ENCODE peak calls at places on chromosomes 13 and 19, in nine cellular contexts. V, N, S, A, Y, E, L, M and J are unnamed samples.

GRCh38 chr19:28296506-28296905 is 916.4 kb downstream of the UQCRFS1 start:
- DNase-seq in V (no peak), N (peak; percentile 89), S (no peak), A (no peak), Y (no peak), E (no peak), L (no peak), M (no peak), J (peak; percentile 45)

GRCh38 chr13:41408061-41408460 is 49.3 kb upstream of the RGCC start:
- DNase-seq in V (no peak), N (peak; percentile 62), S (no peak), A (no peak), Y (no peak), E (no peak), L (no peak), M (no peak), J (no peak)

GRCh38 chr13:108326318-108326717 is 56.8 kb downstream of the TNFSF13B start:
- DNase-seq in V (no peak), N (no peak), S (no peak), A (no peak), Y (no peak), E (no peak), L (no peak), M (no peak), J (no peak)

GRCh38 chr13:74003374-74003773 is 130.8 kb downstream of the KLF12 start:
- DNase-seq in V (no peak), N (no peak), S (no peak), A (no peak), Y (no peak), E (no peak), L (no peak), M (no peak), J (no peak)

GRCh38 chr19:51047031-51047335 is 12.2 kb upstream of the KLK12 start:
- DNase-seq in V (no peak), N (no peak), S (no peak), A (no peak), Y (no peak), E (no peak), L (no peak), M (no peak), J (no peak)

GRCh38 chr13:99265823-99266426 is 7.7 kb upstream of the GPR18 start:
- DNase-seq in V (no peak), N (peak; percentile 69), S (no peak), A (no peak), Y (peak; percentile 56), E (no peak), L (no peak), M (peak; percentile 58), J (no peak)

GRCh38 chr19:37817180-37817911 is 38.0 kb upstream of the ZNF573 start:
- DNase-seq in V (peak; percentile 86), N (peak; percentile 50), S (no peak), A (peak; percentile 95), Y (peak; percentile 87), E (peak; percentile 89), L (peak; percentile 86), M (peak; percentile 88), J (no peak)

GRCh38 chr19:19538767-19539166 is 702 bp downstream of the CILP2 start:
- DNase-seq in V (no peak), N (no peak), S (no peak), A (no peak), Y (no peak), E (no peak), L (no peak), M (no peak), J (no peak)

GRCh38 chr19:16325161-16325527 is 518 bp downstream of the KLF2 start:
- DNase-seq in V (peak; percentile 53), N (no peak), S (no peak), A (no peak), Y (peak; percentile 61), E (no peak), L (peak; percentile 59), M (peak; percentile 56), J (no peak)

GRCh38 chr13:97976551-97977375 is 23.3 kb downstream of the IPO5 start:
- DNase-seq in V (no peak), N (no peak), S (no peak), A (peak; percentile 82), Y (no peak), E (peak; percentile 7), L (no peak), M (no peak), J (peak; percentile 7)

GRCh38 chr13:51364404-51365008 is 25.0 kb downstream of the SERPINE3 start:
- DNase-seq in V (no peak), N (peak; percentile 57), S (peak; percentile 37), A (no peak), Y (no peak), E (no peak), L (no peak), M (no peak), J (peak; percentile 17)

DNA sequence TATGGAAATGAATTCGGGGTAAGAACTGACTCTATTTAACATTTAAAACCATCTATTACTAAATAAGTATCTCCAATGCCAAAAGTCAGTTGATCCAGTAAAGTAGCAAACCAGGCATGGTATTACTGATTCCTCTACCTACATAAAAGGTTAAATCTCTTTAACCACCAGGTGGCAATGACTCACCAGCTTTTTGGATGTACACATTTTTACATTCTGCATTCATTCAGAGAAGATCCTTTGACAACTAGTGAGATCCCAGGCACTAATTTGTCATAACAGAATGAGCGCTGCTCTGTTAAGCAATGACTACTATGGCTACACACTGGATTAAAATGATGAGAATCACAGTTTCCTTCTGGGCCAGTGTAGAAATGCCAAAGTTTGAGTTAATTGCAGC is 329.8 kb upstream of the GPC6 start:
- DNase-seq in V (no peak), N (peak; percentile 27), S (no peak), A (no peak), Y (peak; percentile 57), E (no peak), L (no peak), M (peak; percentile 49), J (no peak)
- TF ChIP-seq CTCF in V (no peak), N (no peak), S (no peak), A (no peak), Y (peak; percentile 55), E (no peak), L (no peak), M (peak; percentile 25), J (no peak)

DNA sequence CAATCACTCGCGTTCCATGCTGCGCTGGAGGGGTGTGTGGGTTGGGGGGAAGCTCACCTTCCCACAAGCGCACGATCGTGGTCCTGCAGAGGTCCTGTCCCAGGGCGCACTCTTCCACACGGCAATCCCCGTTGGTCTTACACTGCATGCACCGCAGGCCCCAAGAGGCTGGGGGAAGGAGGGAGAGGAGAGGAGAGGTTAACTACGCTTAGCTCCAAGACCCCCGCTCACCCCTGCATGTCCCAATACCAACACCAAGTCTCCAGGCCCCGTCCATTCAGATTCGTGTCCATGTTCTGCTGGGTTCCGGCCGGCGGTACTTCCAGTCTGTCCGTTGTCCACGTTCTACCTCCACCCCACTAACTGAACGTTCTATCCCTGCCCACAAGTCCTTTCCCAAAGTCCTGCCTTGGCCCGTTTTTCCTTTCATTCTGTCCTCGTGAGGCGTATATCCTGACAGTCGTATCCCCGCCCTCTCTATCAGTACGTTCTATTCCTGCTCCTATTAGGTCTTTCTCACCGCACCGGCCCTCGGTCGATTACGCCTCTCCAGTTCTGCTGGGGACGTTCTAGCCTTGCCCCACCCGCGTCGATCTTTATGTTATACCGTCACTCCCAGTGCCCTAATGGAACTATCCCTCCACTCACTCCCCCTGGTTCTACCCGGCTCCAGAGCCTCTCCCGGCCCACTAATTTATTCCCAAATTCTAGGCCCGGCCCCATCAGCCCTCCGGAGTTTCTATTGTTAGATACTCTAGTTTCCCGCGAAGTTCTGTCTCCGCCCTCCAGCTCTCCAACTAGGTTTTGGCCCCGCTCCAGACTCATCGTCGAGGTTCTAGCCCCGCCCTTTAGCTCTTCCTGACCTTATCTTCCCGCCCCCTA is 2.2 kb downstream of the PLAUR start:
- DNase-seq in V (peak; percentile 33), N (peak; percentile 19), S (no peak), A (peak; percentile 77), Y (peak; percentile 16), E (no peak), L (peak; percentile 19), M (no peak), J (no peak)
- H3K4me3 ChIP-seq in V (peak overlapping the region; percentile 47), N (peak overlapping the region; percentile 61), S (peak overlapping the region; percentile 45), A (peak overlapping the region; percentile 65), Y (peak overlapping the region; percentile 60), E (peak overlapping the region; percentile 58), L (peak overlapping the region; percentile 79), M (peak overlapping the region; percentile 15), J (peak overlapping the region; percentile 43)

GRCh38 chr19:30086916-30087315 is 144.9 kb downstream of the URI1 start:
- DNase-seq in V (no peak), N (no peak), S (no peak), A (no peak), Y (no peak), E (no peak), L (no peak), M (no peak), J (no peak)

GRCh38 chr19:30085394-30085793 is 143.4 kb downstream of the URI1 start:
- DNase-seq in V (no peak), N (no peak), S (no peak), A (peak; percentile 61), Y (peak; percentile 47), E (no peak), L (no peak), M (peak; percentile 8), J (no peak)

GRCh38 chr19:30084390-30084819 is 142.4 kb downstream of the URI1 start:
- DNase-seq in V (no peak), N (no peak), S (no peak), A (peak; percentile 35), Y (no peak), E (no peak), L (no peak), M (no peak), J (no peak)

GRCh38 chr19:30087381-30088138 is 145.5 kb downstream of the URI1 start:
- DNase-seq in V (no peak), N (no peak), S (no peak), A (peak; percentile 11), Y (no peak), E (no peak), L (no peak), M (no peak), J (no peak)

DNA sequence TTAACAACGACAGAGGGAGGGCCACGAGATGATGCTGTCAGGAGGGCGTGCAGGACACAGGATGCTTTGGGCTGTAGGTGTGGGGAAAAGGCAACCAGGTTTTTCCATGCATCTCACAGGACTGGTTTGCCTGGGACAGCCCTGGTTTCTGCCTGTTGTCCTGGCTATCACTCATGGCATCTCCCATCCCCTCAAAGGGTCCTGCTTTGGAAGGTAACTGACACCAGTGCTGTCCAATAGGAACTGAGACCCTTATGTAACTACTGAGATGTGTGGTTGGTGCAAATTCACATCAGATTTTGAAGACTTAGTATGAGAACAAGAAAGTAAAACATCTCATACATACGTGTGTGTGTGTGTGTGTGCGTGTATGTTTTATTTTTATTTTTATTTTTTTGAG is 144.2 kb downstream of the URI1 start:
- DNase-seq in V (no peak), N (no peak), S (no peak), A (peak; percentile 9), Y (no peak), E (no peak), L (no peak), M (no peak), J (no peak)
- TF ChIP-seq CTCF in V (no peak), N (no peak), S (no peak), A (no peak), Y (no peak), E (no peak), L (no peak), M (no peak), J (no peak)

DNA sequence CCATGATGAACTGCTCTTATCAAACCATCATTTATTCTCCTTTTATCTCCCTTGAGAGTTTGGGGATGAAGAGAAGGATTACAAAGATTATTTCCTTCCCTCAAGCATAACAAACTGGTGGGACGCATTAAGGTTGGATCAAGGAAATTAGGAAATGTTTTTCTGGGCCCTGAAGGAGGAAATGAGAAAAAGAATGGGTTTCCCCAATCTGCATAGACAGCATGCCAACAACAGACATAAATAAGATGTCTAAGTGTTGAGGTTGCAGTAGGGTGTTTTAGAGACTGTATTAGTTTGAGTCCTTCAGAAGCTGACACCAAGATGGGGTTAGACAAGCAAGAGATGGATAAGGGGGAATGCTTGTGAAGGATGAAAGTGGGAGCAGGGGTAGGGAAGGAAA is 7.3 kb downstream of the EPSTI1 start:
- DNase-seq in V (no peak), N (no peak), S (no peak), A (no peak), Y (no peak), E (no peak), L (no peak), M (no peak), J (no peak)
- H3K4me3 ChIP-seq in V (no peak overlapping the region), N (no peak overlapping the region), S (no peak overlapping the region), A (no peak overlapping the region), Y (no peak overlapping the region), E (no peak overlapping the region), L (no peak overlapping the region), M (no peak overlapping the region), J (no peak overlapping the region)